ENCODE peak calls at places on chromosomes 1 and 21, in nine cellular contexts. P, B, W, S, N, U, E, Z and X are unnamed samples.

GRCh38 chr21:44845418-44846200 is 27.7 kb upstream of the SUMO3 start:
- DNase-seq in P (peak; percentile 77), B (peak; percentile 90), W (no peak), S (no peak), N (no peak), U (peak; percentile 88), E (peak; percentile 92), Z (peak; percentile 76), X (peak; percentile 88)

GRCh38 chr1:20732071-20732587 is 374 bp downstream of the SH2D5 start:
- DNase-seq in P (peak; percentile 72), B (peak; percentile 92), W (peak; percentile 67), S (no peak), N (no peak), U (no peak), E (peak; percentile 96), Z (peak; percentile 25), X (no peak)

GRCh38 chr1:93346472-93346991 is 825 bp downstream of the DR1 start:
- DNase-seq in P (no peak), B (peak; percentile 36), W (no peak), S (no peak), N (no peak), U (peak; percentile 59), E (peak; percentile 57), Z (peak; percentile 24), X (peak; percentile 25)

GRCh38 chr21:15848632-15849031 is 118.8 kb downstream of the USP25 start:
- DNase-seq in P (peak; percentile 7), B (no peak), W (no peak), S (no peak), N (no peak), U (no peak), E (no peak), Z (no peak), X (no peak)

GRCh38 chr1:205658943-205659581 is 21.2 kb downstream of the SLC45A3 start:
- DNase-seq in P (peak; percentile 87), B (peak; percentile 92), W (no peak), S (no peak), N (no peak), U (peak; percentile 88), E (peak; percentile 93), Z (peak; percentile 46), X (peak; percentile 69)

GRCh38 chr21:41110664-41111063 is 57.3 kb upstream of the BACE2 start:
- DNase-seq in P (no peak), B (no peak), W (no peak), S (no peak), N (no peak), U (no peak), E (no peak), Z (no peak), X (no peak)

GRCh38 chr1:34057347-34057746 is 107.7 kb downstream of the CSMD2 start:
- DNase-seq in P (no peak), B (peak; percentile 58), W (no peak), S (no peak), N (no peak), U (no peak), E (peak; percentile 73), Z (no peak), X (no peak)

GRCh38 chr21:17903029-17903806 is 84.1 kb upstream of the C21orf91 start:
- DNase-seq in P (no peak), B (peak; percentile 39), W (no peak), S (no peak), N (no peak), U (peak; percentile 10), E (peak; percentile 44), Z (no peak), X (no peak)

GRCh38 chr1:183655562-183656075 is 2.5 kb upstream of the APOBEC4 start:
- DNase-seq in P (peak; percentile 74), B (peak; percentile 92), W (peak; percentile 60), S (peak; percentile 69), N (peak; percentile 61), U (peak; percentile 82), E (peak; percentile 82), Z (peak; percentile 67), X (no peak)

GRCh38 chr1:19582318-19582717 is 61.8 kb upstream of the NBL1 start:
- DNase-seq in P (peak; percentile 25), B (peak; percentile 87), W (peak; percentile 46), S (peak; percentile 60), N (peak; percentile 42), U (peak; percentile 84), E (peak; percentile 29), Z (no peak), X (peak; percentile 66)

GRCh38 chr1:156213644-156213966 is 798 bp downstream of the PMF1 start:
- DNase-seq in P (no peak), B (no peak), W (no peak), S (no peak), N (no peak), U (no peak), E (no peak), Z (no peak), X (no peak)

GRCh38 chr1:54161495-54162168 is 8.8 kb upstream of the CDCP2 start:
- DNase-seq in P (no peak), B (no peak), W (no peak), S (no peak), N (no peak), U (no peak), E (no peak), Z (no peak), X (no peak)

GRCh38 chr1:147496571-147496970 is 44.7 kb upstream of the BCL9 start:
- DNase-seq in P (peak; percentile 24), B (peak; percentile 62), W (no peak), S (peak; percentile 19), N (no peak), U (no peak), E (peak; percentile 44), Z (peak; percentile 6), X (no peak)

GRCh38 chr1:33895396-33895795 is 31.5 kb downstream of the HMGB4 start:
- DNase-seq in P (no peak), B (no peak), W (no peak), S (no peak), N (no peak), U (no peak), E (no peak), Z (no peak), X (no peak)

GRCh38 chr1:178262101-178262500 is 168.2 kb downstream of the RASAL2 start:
- DNase-seq in P (peak; percentile 46), B (peak; percentile 79), W (no peak), S (no peak), N (no peak), U (no peak), E (no peak), Z (peak; percentile 71), X (no peak)

GRCh38 chr1:212225416-212225815 is 59.8 kb upstream of the PPP2R5A start:
- DNase-seq in P (no peak), B (peak; percentile 30), W (no peak), S (no peak), N (no peak), U (no peak), E (no peak), Z (no peak), X (no peak)

GRCh38 chr1:50080904-50081586 is 27.7 kb upstream of the ELAVL4 start:
- DNase-seq in P (no peak), B (peak; percentile 59), W (no peak), S (no peak), N (no peak), U (peak; percentile 6), E (peak; percentile 27), Z (peak; percentile 5), X (no peak)

GRCh38 chr1:68725353-68725752 is 228.5 kb upstream of the DEPDC1 start:
- DNase-seq in P (no peak), B (no peak), W (no peak), S (no peak), N (no peak), U (no peak), E (peak; percentile 73), Z (no peak), X (no peak)

GRCh38 chr1:183195146-183195571 is 9.1 kb downstream of the LAMC2 start:
- DNase-seq in P (peak; percentile 18), B (no peak), W (no peak), S (peak; percentile 23), N (no peak), U (no peak), E (no peak), Z (no peak), X (no peak)

DNA sequence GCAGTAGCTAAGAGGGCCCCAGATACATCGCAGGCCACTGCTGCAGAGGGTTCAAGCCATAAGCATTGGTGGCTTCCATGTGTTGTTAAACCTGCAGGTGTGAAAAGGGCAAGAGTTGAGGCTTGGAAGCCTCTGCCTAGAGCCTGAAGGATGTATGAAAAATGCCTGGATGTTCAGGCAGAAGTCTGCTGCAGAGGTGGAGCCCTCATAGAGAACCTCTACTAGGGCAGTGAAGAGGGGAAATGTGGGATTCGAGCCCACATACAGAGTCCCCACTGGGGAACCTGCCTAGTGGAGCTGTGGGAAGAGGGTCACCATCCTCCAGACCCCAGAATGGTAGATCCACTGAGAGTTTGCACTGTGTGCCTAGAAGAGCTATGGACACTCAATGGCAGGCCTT is 30.6 kb upstream of the ADGRL4 start:
- DNase-seq in P (no peak), B (no peak), W (no peak), S (no peak), N (no peak), U (no peak), E (no peak), Z (no peak), X (no peak)
- TF ChIP-seq REST in P (no peak), B (no peak), W (no peak), S (no peak), N (no peak), U (no peak), E (no peak), Z (no peak), X (no peak)

DNA sequence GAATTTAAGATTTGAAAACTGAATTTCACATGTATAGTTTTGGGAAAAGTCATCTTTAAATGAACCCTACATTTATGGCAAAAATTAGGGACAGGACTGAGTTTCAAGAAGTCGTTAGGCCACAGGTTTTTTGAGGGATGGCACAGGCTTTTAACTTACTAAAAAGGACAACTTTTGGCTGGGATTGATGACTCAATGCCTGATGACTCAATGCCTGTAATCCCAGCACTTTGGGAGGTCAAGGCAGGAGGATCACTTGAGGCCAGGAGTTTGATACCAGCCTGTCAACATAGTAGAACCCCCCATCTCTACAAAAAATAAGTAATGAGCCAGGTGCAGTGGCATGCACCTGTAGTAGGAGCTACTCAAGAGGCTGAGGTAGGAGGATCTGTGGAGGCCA is 15.9 kb downstream of the UCK2 start:
- DNase-seq in P (no peak), B (no peak), W (no peak), S (no peak), N (no peak), U (no peak), E (no peak), Z (no peak), X (no peak)
- TF ChIP-seq REST in P (no peak), B (no peak), W (no peak), S (no peak), N (no peak), U (no peak), E (no peak), Z (no peak), X (no peak)

DNA sequence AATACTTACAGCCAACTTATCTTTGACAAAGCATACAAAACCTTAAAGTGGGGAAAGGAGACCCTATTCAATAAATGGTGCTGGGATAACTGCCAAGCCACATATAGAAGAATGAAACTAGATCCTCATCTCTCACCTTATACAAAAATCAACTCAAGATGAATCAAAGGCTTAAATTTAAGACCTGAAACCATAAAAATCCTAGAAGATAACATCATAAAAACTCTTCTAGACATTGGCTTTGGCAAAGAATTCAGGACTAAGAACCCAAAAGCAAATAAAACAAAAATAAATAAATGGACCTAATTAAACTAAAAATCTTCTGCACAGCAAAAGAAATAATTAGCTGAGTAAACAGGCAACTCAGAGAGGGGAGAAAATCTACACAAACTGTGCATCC is 335.6 kb upstream of the PBX1 start:
- DNase-seq in P (no peak), B (no peak), W (no peak), S (no peak), N (no peak), U (no peak), E (no peak), Z (no peak), X (no peak)
- TF ChIP-seq REST in P (no peak), B (no peak), W (no peak), S (no peak), N (no peak), U (no peak), E (no peak), Z (no peak), X (no peak)

GRCh38 chr1:31839662-31840343 is 24.0 kb upstream of the SPOCD1 start:
- DNase-seq in P (no peak), B (no peak), W (no peak), S (no peak), N (no peak), U (no peak), E (no peak), Z (no peak), X (no peak)
- TF ChIP-seq REST in P (no peak), B (no peak), W (no peak), S (no peak), N (no peak), U (no peak), E (no peak), Z (no peak), X (no peak)